ENCODE peak calls at places on chromosomes 2 and 18, in five cellular contexts. D, B, X, Q and R are unnamed samples.

GRCh38 chr2:102025016-102025491 is 33.3 kb downstream of the IL1R2 start:
- DNase-seq in D (no peak), B (no peak), X (peak; percentile 82), Q (no peak), R (peak; percentile 65)

GRCh38 chr2:65232636-65233035 is 5.0 kb downstream of the ACTR2 start:
- DNase-seq in D (no peak), B (no peak), X (no peak), Q (no peak), R (peak; percentile 39)

GRCh38 chr2:164538250-164538866 is 82.9 kb downstream of the GRB14 start:
- DNase-seq in D (no peak), B (no peak), X (peak; percentile 5), Q (no peak), R (peak; percentile 33)

GRCh38 chr2:66929632-66930385 is 467.3 kb upstream of the ETAA1 start:
- DNase-seq in D (no peak), B (no peak), X (peak; percentile 20), Q (no peak), R (no peak)

GRCh38 chr2:182077023-182077422 is 91.4 kb downstream of the PPP1R1C start:
- DNase-seq in D (no peak), B (no peak), X (no peak), Q (no peak), R (no peak)

GRCh38 chr2:191976436-191976835 is 129.5 kb upstream of the CAVIN2 start:
- DNase-seq in D (no peak), B (no peak), X (peak; percentile 42), Q (no peak), R (no peak)

GRCh38 chr2:3301001-3301400 is 76.6 kb downstream of the EIPR1 start:
- DNase-seq in D (no peak), B (no peak), X (no peak), Q (no peak), R (no peak)

GRCh38 chr2:81483254-81483653 is 1178.7 kb upstream of the LRRTM1 start:
- DNase-seq in D (no peak), B (no peak), X (no peak), Q (no peak), R (no peak)

GRCh38 chr2:189092936-189093335 is 86.6 kb downstream of the COL5A2 start:
- DNase-seq in D (no peak), B (no peak), X (peak; percentile 83), Q (no peak), R (no peak)

GRCh38 chr2:1509271-1509995 is 96.2 kb downstream of the TPO start:
- DNase-seq in D (no peak), B (no peak), X (no peak), Q (no peak), R (no peak)

GRCh38 chr2:150484461-150484931 is 3.0 kb downstream of the RND3 start:
- DNase-seq in D (no peak), B (no peak), X (no peak), Q (no peak), R (no peak)

GRCh38 chr18:27839141-27839540 is 337.8 kb downstream of the CDH2 start:
- DNase-seq in D (no peak), B (no peak), X (peak; percentile 73), Q (no peak), R (no peak)

GRCh38 chr2:220962556-220962955 is 609.5 kb downstream of the EPHA4 start:
- DNase-seq in D (no peak), B (no peak), X (no peak), Q (no peak), R (no peak)

GRCh38 chr2:233479616-233480489 is 86.7 kb downstream of the USP40 start:
- DNase-seq in D (no peak), B (no peak), X (no peak), Q (no peak), R (no peak)

GRCh38 chr2:29269095-29270090 is 154.2 kb downstream of the CLIP4 start:
- DNase-seq in D (no peak), B (no peak), X (no peak), Q (no peak), R (no peak)

GRCh38 chr2:171160630-171161424 is at the start of gene TLK1:
- DNase-seq in D (peak; percentile 76), B (peak; percentile 56), X (no peak), Q (no peak), R (peak; percentile 91)

GRCh38 chr2:225948903-225949302 is 549.4 kb downstream of the NYAP2 start:
- DNase-seq in D (peak; percentile 45), B (no peak), X (no peak), Q (no peak), R (no peak)

GRCh38 chr2:20057268-20057667 is 5.8 kb upstream of the LAPTM4A start:
- DNase-seq in D (no peak), B (no peak), X (no peak), Q (no peak), R (no peak)

GRCh38 chr2:64277101-64277849 is 133.1 kb upstream of the PELI1 start:
- DNase-seq in D (peak; percentile 47), B (no peak), X (no peak), Q (no peak), R (no peak)

GRCh38 chr18:47253101-47253654 is 1.7 kb upstream of the SKOR2 start:
- DNase-seq in D (peak; percentile 29), B (no peak), X (no peak), Q (no peak), R (no peak)

GRCh38 chr2:26430826-26431225 is 29.1 kb downstream of the DRC1 start:
- DNase-seq in D (no peak), B (no peak), X (peak; percentile 7), Q (no peak), R (no peak)

GRCh38 chr2:217331577-217332139 is 471.8 kb upstream of the TNP1 start:
- DNase-seq in D (no peak), B (peak; percentile 28), X (peak; percentile 1), Q (no peak), R (no peak)

GRCh38 chr18:12960395-12960794 is 12.6 kb downstream of the SEH1L start:
- DNase-seq in D (no peak), B (no peak), X (no peak), Q (no peak), R (no peak)

GRCh38 chr2:127597046-127597983 is 48.6 kb upstream of the GPR17 start:
- DNase-seq in D (no peak), B (no peak), X (no peak), Q (no peak), R (no peak)

GRCh38 chr18:41875094-41875780 is 79.8 kb upstream of the PIK3C3 start:
- DNase-seq in D (no peak), B (no peak), X (no peak), Q (no peak), R (no peak)

DNA sequence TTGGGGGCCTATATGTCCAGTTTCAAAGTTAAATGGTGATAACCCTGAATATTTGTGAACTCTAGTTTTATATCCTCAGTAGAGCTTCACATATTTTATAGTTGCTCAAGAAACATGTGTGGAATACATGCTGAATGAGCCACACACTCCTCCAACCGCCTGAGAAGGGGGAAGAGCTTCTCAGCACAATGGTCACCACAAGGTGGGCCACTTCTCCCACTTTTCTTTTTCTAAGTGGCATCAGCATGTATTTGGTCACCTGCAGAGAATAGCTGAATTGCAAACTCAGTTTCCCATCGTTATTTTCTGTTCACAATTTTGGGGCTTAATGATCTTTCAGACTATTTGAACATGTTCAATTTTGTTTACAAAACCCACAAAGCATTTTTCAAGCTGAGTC is 340.5 kb downstream of the PARD3B start:
- DNase-seq in D (peak; percentile 34), B (no peak), X (no peak), Q (no peak), R (no peak)
- TF ChIP-seq CTCF in D (peak; percentile 26), B (peak; percentile 53), X (peak; percentile 10), Q (no peak), R (no peak)

DNA sequence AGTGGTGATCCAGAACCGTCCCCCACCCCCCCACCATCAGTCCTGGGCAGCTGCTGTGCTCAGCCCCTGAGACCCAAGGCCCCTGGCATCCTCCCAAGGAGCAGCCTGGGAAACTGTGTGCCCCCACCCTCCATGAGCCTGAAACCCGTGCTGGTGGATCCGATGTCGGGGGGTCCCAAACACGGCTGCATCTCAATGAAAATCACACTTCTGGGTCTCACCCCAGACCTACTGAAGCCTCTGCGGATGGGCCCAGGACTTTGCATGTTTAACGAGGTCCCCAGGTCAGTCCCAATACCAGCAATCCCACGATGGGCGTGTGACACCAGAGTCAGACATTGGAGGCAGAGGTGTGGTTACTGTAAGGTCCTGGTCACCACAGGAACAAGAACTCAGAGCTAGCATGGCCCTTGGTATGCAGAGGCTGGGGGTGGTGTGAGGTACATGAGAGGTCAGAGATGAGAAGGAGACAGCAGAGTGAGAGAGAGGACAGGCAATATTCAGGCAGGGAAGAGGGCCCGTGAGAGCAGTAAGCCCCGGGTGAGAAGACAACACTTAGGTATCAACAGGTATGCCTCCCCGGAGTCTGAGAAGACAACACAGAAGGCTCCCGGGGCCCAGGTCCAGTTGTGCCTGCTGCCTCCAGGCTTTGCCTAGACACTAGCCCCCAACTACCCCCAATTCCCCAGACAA is 32.6 kb downstream of the MRPL35 start:
- DNase-seq in D (no peak), B (no peak), X (no peak), Q (no peak), R (no peak)
- TF ChIP-seq CTCF in D (no peak), B (no peak), X (no peak), Q (no peak), R (no peak)

GRCh38 chr2:199940373-199940772 is 14.9 kb downstream of the TYW5 start:
- DNase-seq in D (no peak), B (no peak), X (no peak), Q (no peak), R (no peak)
- TF ChIP-seq CTCF in D (no peak), B (peak; percentile 49), X (peak; percentile 7), Q (no peak), R (no peak)

GRCh38 chr2:195656859-195657633 is at the start of gene SLC39A10:
- DNase-seq in D (peak; percentile 95), B (peak; percentile 97), X (peak; percentile 88), Q (peak; percentile 99), R (peak; percentile 91)
- TF ChIP-seq CTCF in D (no peak), B (no peak), X (no peak), Q (no peak), R (peak; percentile 26)

GRCh38 chr2:142425551-142425950 is 294.7 kb upstream of the LRP1B start:
- DNase-seq in D (no peak), B (no peak), X (no peak), Q (no peak), R (no peak)

GRCh38 chr2:142423603-142424002 is 292.8 kb upstream of the LRP1B start:
- DNase-seq in D (no peak), B (no peak), X (no peak), Q (no peak), R (no peak)

GRCh38 chr2:142426064-142426463 is 295.2 kb upstream of the LRP1B start:
- DNase-seq in D (no peak), B (no peak), X (no peak), Q (no peak), R (no peak)

GRCh38 chr2:142422769-142423168 is 292.0 kb upstream of the LRP1B start:
- DNase-seq in D (no peak), B (no peak), X (no peak), Q (no peak), R (no peak)

DNA sequence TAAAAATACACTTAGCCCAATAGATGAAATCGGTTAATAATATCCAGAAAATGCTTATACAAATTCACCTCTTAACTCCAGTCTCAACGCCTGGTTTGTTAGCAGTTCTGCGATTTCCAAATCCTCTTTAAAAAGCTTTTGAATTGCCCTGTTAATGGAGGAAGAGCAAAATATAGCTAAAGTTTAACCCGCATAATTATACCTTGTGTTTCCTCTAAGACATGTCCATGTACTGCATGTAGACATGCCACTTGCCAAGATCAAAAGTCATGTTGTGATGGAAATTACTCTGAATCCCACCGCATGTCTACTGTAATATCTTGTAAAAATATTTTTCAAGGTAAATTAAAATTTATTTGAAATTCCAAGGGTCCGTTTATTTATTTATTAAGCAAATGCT is 291.2 kb upstream of the LRP1B start:
- DNase-seq in D (no peak), B (no peak), X (no peak), Q (no peak), R (no peak)
- TF ChIP-seq CTCF in D (no peak), B (no peak), X (no peak), Q (no peak), R (no peak)

GRCh38 chr2:109143214-109144187 is 14.5 kb downstream of the SH3RF3 start:
- DNase-seq in D (no peak), B (no peak), X (no peak), Q (no peak), R (no peak)
- TF ChIP-seq CTCF in D (no peak), B (no peak), X (no peak), Q (no peak), R (no peak)